ENCODE peak calls at places on chromosomes 11 and 22, in ten cellular contexts. K is DMS79; M is stimulated activated CD8-positive, alpha-beta memory T cell treated with anti-CD3 and anti-CD28 coated beads, Interleukin-15, amount 100 ng/mL, for 48 hours; I is cardiac muscle cell; D is brain microvascular endothelial cell; W is cardiac septum; B is Peyer's patch; R is activated CD8-positive, alpha-beta memory T cell treated with anti-CD3 and anti-CD28 coated beads, Interleukin-2, amount 50 U/mL, for 48 hours; T is NCI-H1930; J is SW480. C is an unnamed sample.

GRCh38 chr11:16933756-16934603 is 80.2 kb downstream of the PLEKHA7 start:
- DNase-seq in J (no peak), D (peak; percentile 24), T (no peak), I (peak; percentile 64), W (no peak), M (no peak), R (no peak), K (no peak), B (no peak), C (no peak)

GRCh38 chr22:23762866-23763578 is at the start of gene C22orf15:
- DNase-seq in M (no peak), J (no peak), T (no peak), K (no peak), I (peak; percentile 66), D (no peak), B (no peak), R (no peak), W (no peak), C (no peak)

GRCh38 chr11:68338041-68338800 is 25.8 kb downstream of the LRP5 start:
- DNase-seq in D (peak; percentile 55), M (no peak), B (no peak), R (no peak), W (no peak), I (no peak), T (no peak), J (no peak), K (no peak), C (no peak)

GRCh38 chr11:96149743-96150555 is 193.0 kb downstream of the MAML2 start:
- DNase-seq in D (peak; percentile 88), R (no peak), W (no peak), M (no peak), K (no peak), B (no peak), J (no peak), T (no peak), I (peak; percentile 62), C (no peak)

GRCh38 chr11:65419773-65420481 is 2.7 kb upstream of the NEAT1 start:
- DNase-seq in K (peak; percentile 68), T (no peak), D (peak; percentile 92), J (peak; percentile 94), M (peak; percentile 53), W (peak; percentile 97), B (peak; percentile 97), I (peak; percentile 98), R (peak; percentile 83), C (peak; percentile 41)

GRCh38 chr11:69638941-69639681 is 1.8 kb upstream of the CCND1 start:
- DNase-seq in W (peak; percentile 96), K (no peak), D (peak; percentile 97), R (peak; percentile 66), M (peak; percentile 13), J (peak; percentile 98), T (no peak), B (peak; percentile 93), I (peak; percentile 97), C (peak; percentile 100)

GRCh38 chr11:2569731-2570210 is 125.0 kb downstream of the KCNQ1 start:
- DNase-seq in D (no peak), J (no peak), K (no peak), I (no peak), R (no peak), M (no peak), B (no peak), T (no peak), W (peak; percentile 56), C (no peak)

GRCh38 chr11:61079416-61080150 is 22.7 kb upstream of the CD5 start:
- DNase-seq in I (no peak), T (no peak), W (peak; percentile 56), M (no peak), R (peak; percentile 55), B (peak; percentile 45), K (no peak), D (no peak), J (no peak), C (no peak)

GRCh38 chr11:1303973-1304372 is 5.5 kb downstream of the TOLLIP start:
- DNase-seq in I (peak; percentile 17), K (no peak), W (no peak), M (no peak), T (no peak), R (no peak), B (peak; percentile 51), D (no peak), J (no peak), C (no peak)

GRCh38 chr11:66282468-66283455 is 4.8 kb downstream of the CNIH2 start:
- DNase-seq in T (peak; percentile 96), M (peak; percentile 99), D (peak; percentile 94), I (peak; percentile 97), B (peak; percentile 100), R (peak; percentile 100), J (peak; percentile 94), K (peak; percentile 94), W (peak; percentile 98), C (peak; percentile 100)

GRCh38 chr11:76228122-76229000 is 22.1 kb upstream of the WNT11 start:
- DNase-seq in K (no peak), B (peak; percentile 78), R (no peak), J (no peak), I (no peak), M (no peak), T (no peak), D (no peak), W (no peak), C (no peak)

GRCh38 chr11:111982019-111982464 is 43.2 kb upstream of the DLAT start:
- DNase-seq in T (no peak), W (no peak), J (peak; percentile 75), D (peak; percentile 41), K (no peak), B (peak; percentile 89), M (peak; percentile 17), R (peak; percentile 63), I (peak; percentile 58), C (peak; percentile 49)

GRCh38 chr22:46326066-46326680 is 9.3 kb upstream of the TRMU start:
- DNase-seq in W (no peak), D (no peak), J (no peak), M (no peak), B (no peak), K (no peak), R (no peak), T (no peak), I (no peak), C (no peak)

GRCh38 chr22:39097098-39098020 is at the start of gene APOBEC3H:
- DNase-seq in M (no peak), T (no peak), J (peak; percentile 66), R (no peak), D (no peak), K (peak; percentile 41), B (peak; percentile 63), I (peak; percentile 6), W (no peak), C (no peak)

GRCh38 chr22:40556641-40557040 is 79.9 kb downstream of the MRTFA start:
- DNase-seq in J (no peak), D (no peak), W (no peak), I (no peak), K (no peak), R (no peak), T (no peak), M (no peak), B (no peak), C (no peak)

GRCh38 chr11:109697140-109697843 is 275.3 kb downstream of the C11orf87 start:
- DNase-seq in J (peak; percentile 6), I (peak; percentile 79), B (no peak), R (no peak), K (no peak), M (no peak), W (no peak), T (no peak), D (peak; percentile 55), C (no peak)

GRCh38 chr22:38298312-38299000 is 18.8 kb downstream of the CSNK1E start:
- DNase-seq in I (peak; percentile 97), B (no peak), K (no peak), R (peak; percentile 76), T (no peak), D (peak; percentile 97), M (no peak), J (no peak), W (no peak), C (no peak)

GRCh38 chr11:27720277-27720830 is 20.1 kb upstream of the BDNF start:
- DNase-seq in D (peak; percentile 42), K (no peak), M (no peak), R (peak; percentile 61), T (peak; percentile 50), B (no peak), J (no peak), W (no peak), I (peak; percentile 78), C (peak; percentile 80)

GRCh38 chr11:47003180-47003877 is 66.8 kb downstream of the CSTPP1 start:
- DNase-seq in W (no peak), D (no peak), M (peak; percentile 10), T (no peak), R (no peak), I (no peak), K (no peak), B (no peak), J (no peak), C (no peak)

C was measured in HuH-7.5.